ENCODE peak calls at places on chromosomes 1 and 21, in five cellular contexts. G is IMR-90; C is mesendoderm; W is CD4-positive, CD25-positive, alpha-beta regulatory T cell; B is body of pancreas. X is an unnamed sample. For H3K4me1, the result is how much of the 10 kb centered on the place peaks cover.

GRCh38 chr1:91830242-91831131 is 55.5 kb downstream of the TGFBR3 start:
- DNase-seq in C (peak), B (peak), G (peak), W (no peak), X (peak)

GRCh38 chr1:32701421-32701911 is 1.1 kb downstream of the SYNC start:
- DNase-seq in B (no peak), C (no peak), G (no peak), W (no peak), X (no peak)

GRCh38 chr1:233081686-233082085 is 131.3 kb downstream of the NTPCR start:
- DNase-seq in B (no peak), C (peak), G (peak), W (no peak), X (peak)

GRCh38 chr1:234769284-234769998 is 159.5 kb upstream of the IRF2BP2 start:
- DNase-seq in G (no peak), B (no peak), W (no peak), C (no peak), X (no peak)

GRCh38 chr1:226939439-226940028 is 560 bp upstream of the COQ8A start:
- DNase-seq in B (peak), C (no peak), W (no peak), G (no peak), X (no peak)

GRCh38 chr1:25569599-25570458 is 26.4 kb downstream of the LDLRAP1 start:
- DNase-seq in W (no peak), B (no peak), C (no peak), G (no peak), X (peak)

GRCh38 chr1:212257157-212257556 is 28.1 kb upstream of the PPP2R5A start:
- DNase-seq in G (no peak), B (no peak), C (no peak), W (no peak), X (no peak)

GRCh38 chr1:246580497-246581047 is 14.3 kb downstream of the CNST start:
- DNase-seq in W (no peak), G (no peak), C (no peak), B (no peak), X (no peak)

GRCh38 chr1:198648584-198648983 is 9.7 kb downstream of the PTPRC start:
- DNase-seq in W (no peak), C (no peak), G (no peak), B (no peak), X (no peak)

GRCh38 chr1:86419277-86419903 is 4.6 kb upstream of the CLCA2 start:
- DNase-seq in W (peak), B (no peak), G (no peak), C (peak), X (peak)

GRCh38 chr1:47793563-47793962 is 203.6 kb downstream of the TRABD2B start:
- DNase-seq in C (no peak), G (no peak), B (no peak), W (no peak), X (no peak)

GRCh38 chr1:94989911-94990463 is 63.1 kb upstream of the CNN3 start:
- DNase-seq in B (no peak), G (no peak), W (no peak), C (no peak), X (no peak)

GRCh38 chr1:185934476-185935189 is 200.4 kb downstream of the HMCN1 start:
- DNase-seq in B (no peak), C (no peak), G (peak), W (no peak), X (no peak)

GRCh38 chr1:202186327-202186726 is 7.3 kb upstream of the LGR6 start:
- DNase-seq in G (no peak), W (no peak), B (no peak), C (no peak), X (no peak)

GRCh38 chr21:37276377-37276776 is 9.2 kb upstream of the VPS26C start:
- DNase-seq in G (no peak), W (no peak), B (no peak), C (no peak), X (no peak)

GRCh38 chr1:36008546-36009197 is 75.2 kb upstream of the TEKT2 start:
- DNase-seq in B (no peak), G (peak), W (peak), C (peak), X (no peak)

GRCh38 chr21:28537371-28538079 is 455.2 kb downstream of the LTN1 start:
- DNase-seq in W (no peak), B (no peak), G (peak), C (no peak), X (no peak)

GRCh38 chr1:51168266-51168845 is 66.3 kb downstream of the C1orf185 start:
- DNase-seq in C (no peak), G (peak), W (peak), B (no peak), X (peak)

GRCh38 chr1:196393742-196394141 is 214.5 kb downstream of the KCNT2 start:
- DNase-seq in B (peak), W (no peak), C (no peak), G (peak), X (peak)

GRCh38 chr1:23344987-23345472 is 946 bp upstream of the HNRNPR start:
- DNase-seq in B (no peak), C (peak), G (no peak), W (no peak), X (no peak)

GRCh38 chr21:28283652-28284490 is 708.8 kb downstream of the LTN1 start:
- DNase-seq in W (no peak), G (peak), C (peak), B (peak), X (peak)

GRCh38 chr1:93680121-93681094 is 1.2 kb downstream of the BCAR3 start:
- DNase-seq in W (peak), C (peak), B (peak), G (peak), X (peak)

GRCh38 chr1:67723620-67724019 is 38.6 kb downstream of the GADD45A start:
- DNase-seq in W (peak), C (no peak), G (peak), B (no peak), X (no peak)

GRCh38 chr1:236354330-236355147 is 39.5 kb upstream of the EDARADD start:
- DNase-seq in G (no peak), W (no peak), C (no peak), B (no peak), X (peak)

GRCh38 chr1:53075761-53076163 is 13.7 kb downstream of the PODN start:
- DNase-seq in G (no peak), W (no peak), B (peak), C (no peak), X (no peak)

GRCh38 chr1:162548170-162548569 is 13.4 kb upstream of the UAP1 start:
- DNase-seq in B (no peak), C (no peak), W (no peak), G (peak), X (no peak)
- H3K4me3 ChIP-seq in B (no peak), C (no peak), W (no peak), G (no peak), X (no peak)

GRCh38 chr1:58904299-58905125 is 120.7 kb upstream of the JUN start:
- DNase-seq in C (no peak), G (no peak), W (no peak), B (no peak), X (no peak)

GRCh38 chr1:58905126-58905490 is 121.3 kb upstream of the JUN start:
- DNase-seq in W (no peak), C (no peak), G (no peak), B (no peak), X (no peak)

GRCh38 chr1:58902830-58903229 is 119.0 kb upstream of the JUN start:
- DNase-seq in B (no peak), C (no peak), W (no peak), G (no peak), X (no peak)

GRCh38 chr1:58905628-58906256 is 121.9 kb upstream of the JUN start:
- DNase-seq in G (no peak), C (no peak), W (no peak), B (no peak), X (peak)

GRCh38 chr1:58903450-58904298 is 119.8 kb upstream of the JUN start:
- DNase-seq in G (peak), C (peak), W (peak), B (peak), X (peak)
- H3K4me1 ChIP-seq in G (under half), C (under half), W (under half), B (half or more), X (under half)

GRCh38 chr1:100400332-100400933 is 48.1 kb downstream of the CDC14A start:
- DNase-seq in W (peak), C (peak), B (no peak), G (no peak), X (peak)

GRCh38 chr1:100396651-100397050 is 44.3 kb downstream of the CDC14A start:
- DNase-seq in C (no peak), W (peak), B (no peak), G (no peak), X (no peak)

GRCh38 chr1:100398648-100399047 is 46.3 kb downstream of the CDC14A start:
- DNase-seq in C (no peak), G (no peak), B (no peak), W (no peak), X (no peak)

GRCh38 chr1:100394286-100394685 is 42.0 kb downstream of the CDC14A start:
- DNase-seq in C (no peak), W (no peak), G (no peak), B (no peak), X (no peak)

DNA sequence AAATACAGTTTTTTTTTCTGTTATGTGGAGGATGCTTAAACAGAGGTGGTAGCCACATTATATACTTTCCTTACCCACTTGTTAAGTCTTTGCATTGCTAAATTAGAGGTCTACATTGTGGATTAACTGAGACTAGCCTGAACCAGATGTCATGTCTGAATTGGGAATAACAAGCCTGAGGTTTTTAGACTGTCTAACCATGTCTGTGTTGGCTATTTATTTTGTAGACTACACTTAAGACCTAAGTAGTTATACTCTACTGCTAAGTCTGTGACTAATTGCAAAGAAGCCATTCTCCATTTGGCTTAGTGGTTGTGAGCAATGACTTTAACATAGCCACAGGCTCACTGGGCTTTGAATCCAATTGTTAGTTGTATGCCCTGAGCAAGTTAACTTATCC is 45.4 kb downstream of the CDC14A start:
- DNase-seq in B (no peak), G (no peak), C (no peak), W (no peak), X (no peak)
- H3K4me3 ChIP-seq in B (no peak), G (no peak), C (no peak), W (peak), X (no peak)

GRCh38 chr1:167683226-167683625 is 38.6 kb upstream of the MPZL1 start:
- DNase-seq in G (no peak), C (no peak), B (no peak), W (no peak), X (no peak)

GRCh38 chr1:167679714-167680113 is 42.1 kb upstream of the MPZL1 start:
- DNase-seq in C (no peak), W (no peak), B (no peak), G (no peak), X (no peak)

GRCh38 chr1:167681024-167681423 is 40.8 kb upstream of the MPZL1 start:
- DNase-seq in C (no peak), W (no peak), G (no peak), B (no peak), X (no peak)

GRCh38 chr1:167683641-167684502 is 37.9 kb upstream of the MPZL1 start:
- DNase-seq in C (peak), W (no peak), G (peak), B (no peak), X (peak)

DNA sequence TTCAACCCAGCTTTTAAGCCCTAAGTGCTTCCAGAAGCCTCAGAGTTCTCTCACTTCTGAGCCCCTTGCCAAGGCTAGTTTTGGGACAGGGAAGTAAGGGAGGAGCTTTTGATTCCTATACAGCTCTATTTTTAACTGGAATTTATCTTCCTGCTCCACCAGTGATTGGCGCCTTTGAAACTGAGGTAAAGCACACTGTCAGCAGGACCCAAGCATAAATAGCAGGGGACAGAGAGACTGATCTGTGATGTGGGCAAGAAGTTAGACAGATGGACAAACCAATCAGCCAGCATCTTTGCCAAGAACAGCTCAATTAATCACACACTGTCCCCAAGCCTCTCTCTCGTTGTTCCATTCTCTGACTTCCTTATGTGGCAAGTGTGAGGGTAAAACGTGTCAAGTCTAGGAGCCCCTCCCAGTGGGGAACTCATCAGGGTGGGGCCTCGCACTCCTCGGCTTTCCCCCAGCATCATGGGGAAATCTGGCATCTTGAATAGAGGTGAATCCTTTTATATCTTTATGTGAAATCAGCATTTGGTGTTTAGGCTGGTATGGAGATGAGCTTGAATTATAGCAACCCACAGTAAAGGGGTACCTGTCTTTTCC is 40.2 kb upstream of the MPZL1 start:
- DNase-seq in C (no peak), G (no peak), W (no peak), B (no peak), X (no peak)
- H3K4me1 ChIP-seq in C (under half), G (under half), W (under half), B (under half), X (under half)